ENCODE peak calls at places on chromosomes 12 and 14, in nine cellular contexts. W, S, X, Z, L, R, O, U and D are unnamed samples.
A peak's percentile ranks its signal among the peaks of the same experiment; 100 is the strongest.

GRCh38 chr12:67269632-67270578 is 747 bp downstream of the CAND1 start:
- DNase-seq in W (peak; percentile 77), S (peak; percentile 39), X (peak; percentile 29), Z (no peak), L (peak; percentile 23), R (peak; percentile 44), O (peak; percentile 82), U (peak; percentile 19), D (peak; percentile 26)

GRCh38 chr12:12985817-12986408 is 14.2 kb downstream of the HEBP1 start:
- DNase-seq in W (peak; percentile 51), S (peak; percentile 15), X (no peak), Z (peak; percentile 37), L (no peak), R (peak; percentile 14), O (no peak), U (no peak), D (peak; percentile 22)

GRCh38 chr14:72433511-72433910 is 460.4 kb downstream of the DPF3 start:
- DNase-seq in W (no peak), S (peak; percentile 61), X (no peak), Z (peak; percentile 49), L (peak; percentile 44), R (no peak), O (no peak), U (no peak), D (peak; percentile 15)

GRCh38 chr14:80233489-80233888 is 22.2 kb upstream of the DIO2 start:
- DNase-seq in W (no peak), S (no peak), X (no peak), Z (no peak), L (no peak), R (no peak), O (no peak), U (no peak), D (no peak)

GRCh38 chr12:3578557-3578956 is 87.6 kb downstream of the PRMT8 start:
- DNase-seq in W (no peak), S (no peak), X (no peak), Z (no peak), L (no peak), R (no peak), O (no peak), U (no peak), D (no peak)

GRCh38 chr12:125104978-125105377 is 39.7 kb downstream of the AACS start:
- DNase-seq in W (no peak), S (no peak), X (no peak), Z (no peak), L (no peak), R (no peak), O (no peak), U (no peak), D (no peak)

GRCh38 chr14:96053600-96054381 is 14.6 kb downstream of the C14orf132 start:
- DNase-seq in W (no peak), S (peak; percentile 100), X (no peak), Z (peak; percentile 98), L (peak; percentile 100), R (no peak), O (peak; percentile 50), U (no peak), D (peak; percentile 47)

GRCh38 chr14:35895256-35895655 is 69.1 kb downstream of the BRMS1L start:
- DNase-seq in W (no peak), S (no peak), X (no peak), Z (no peak), L (no peak), R (no peak), O (no peak), U (no peak), D (no peak)

GRCh38 chr12:52210186-52210924 is 18.5 kb upstream of the KRT80 start:
- DNase-seq in W (peak; percentile 14), S (peak; percentile 82), X (no peak), Z (no peak), L (peak; percentile 81), R (no peak), O (no peak), U (no peak), D (peak; percentile 97)

GRCh38 chr12:2156333-2156732 is 103.5 kb downstream of the CACNA1C start:
- DNase-seq in W (no peak), S (peak; percentile 85), X (no peak), Z (no peak), L (peak; percentile 84), R (no peak), O (no peak), U (no peak), D (no peak)

GRCh38 chr12:127381043-127381668 is 885.8 kb upstream of the TMEM132C start:
- DNase-seq in W (peak; percentile 94), S (peak; percentile 34), X (peak; percentile 16), Z (no peak), L (peak; percentile 4), R (peak; percentile 5), O (peak; percentile 73), U (no peak), D (no peak)

GRCh38 chr14:101071493-101071891 is 168.0 kb upstream of the RTL1 start:
- DNase-seq in W (no peak), S (no peak), X (no peak), Z (no peak), L (no peak), R (no peak), O (no peak), U (no peak), D (no peak)

GRCh38 chr14:77022219-77022852 is 6.2 kb downstream of the IRF2BPL start:
- DNase-seq in W (no peak), S (no peak), X (no peak), Z (no peak), L (no peak), R (no peak), O (no peak), U (no peak), D (no peak)

GRCh38 chr12:120364487-120364886 is 4.5 kb downstream of the MSI1 start:
- DNase-seq in W (no peak), S (no peak), X (no peak), Z (no peak), L (no peak), R (no peak), O (no peak), U (no peak), D (no peak)

GRCh38 chr12:120362516-120363273 is 6.3 kb downstream of the MSI1 start:
- DNase-seq in W (peak; percentile 43), S (no peak), X (no peak), Z (no peak), L (no peak), R (no peak), O (no peak), U (no peak), D (no peak)

GRCh38 chr12:120359159-120359527 is 9.8 kb downstream of the MSI1 start:
- DNase-seq in W (no peak), S (no peak), X (no peak), Z (no peak), L (no peak), R (no peak), O (no peak), U (no peak), D (no peak)

GRCh38 chr12:120363274-120363855 is 5.6 kb downstream of the MSI1 start:
- DNase-seq in W (peak; percentile 30), S (no peak), X (no peak), Z (no peak), L (no peak), R (no peak), O (no peak), U (no peak), D (no peak)

DNA sequence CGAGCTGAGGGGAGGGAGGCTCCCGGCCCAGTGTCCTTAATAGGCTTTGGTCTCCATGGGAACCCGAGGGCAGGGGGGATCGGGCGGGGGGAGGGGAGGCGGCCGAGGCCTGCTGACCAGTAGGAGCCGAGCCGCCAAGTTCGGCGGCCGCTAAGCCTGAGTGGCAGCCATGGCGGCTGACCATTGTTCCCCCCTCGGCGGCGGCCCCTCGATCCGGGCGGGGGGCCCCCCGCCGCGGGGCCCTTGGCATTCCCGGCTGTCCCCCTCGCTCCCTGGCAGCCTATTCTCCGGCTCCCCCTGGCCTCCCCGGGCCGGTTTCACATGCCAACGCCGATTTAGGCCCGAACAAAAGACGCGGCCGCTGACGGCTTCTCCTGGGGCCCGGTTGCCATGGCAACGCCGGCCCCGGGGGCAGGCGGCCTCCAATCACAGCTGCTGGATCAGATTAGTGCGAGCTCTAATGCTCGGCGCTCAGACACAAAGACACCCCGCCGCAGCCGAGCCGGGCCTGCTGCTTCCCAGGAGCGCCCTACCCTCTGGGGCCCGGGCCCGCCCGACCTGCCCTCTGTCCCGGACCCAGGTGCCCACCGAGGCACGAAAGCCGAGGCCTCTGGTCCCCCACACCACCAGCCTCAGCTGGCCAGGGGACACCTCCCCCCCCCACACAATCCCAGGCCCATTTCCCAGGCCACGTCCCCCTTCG is 7.3 kb downstream of the MSI1 start:
- DNase-seq in W (peak; percentile 100), S (peak; percentile 85), X (peak; percentile 48), Z (peak; percentile 67), L (peak; percentile 71), R (no peak), O (peak; percentile 89), U (no peak), D (peak; percentile 17)
- H3K4me3 ChIP-seq in W (peak overlapping the region; percentile 49), S (peak overlapping the region; percentile 44), X (peak overlapping the region; percentile 59), Z (peak overlapping the region; percentile 45), L (peak overlapping the region; percentile 45), R (no peak overlapping the region), O (peak overlapping the region; percentile 51), U (no peak overlapping the region), D (peak overlapping the region; percentile 8)

GRCh38 chr12:38201461-38202276 is 114.9 kb upstream of the ALG10B start:
- DNase-seq in W (peak; percentile 5), S (no peak), X (no peak), Z (no peak), L (no peak), R (no peak), O (no peak), U (no peak), D (no peak)
- H3K4me3 ChIP-seq in W (no peak overlapping the region), S (no peak overlapping the region), X (no peak overlapping the region), Z (no peak overlapping the region), L (no peak overlapping the region), R (no peak overlapping the region), O (no peak overlapping the region), U (no peak overlapping the region), D (no peak overlapping the region)

DNA sequence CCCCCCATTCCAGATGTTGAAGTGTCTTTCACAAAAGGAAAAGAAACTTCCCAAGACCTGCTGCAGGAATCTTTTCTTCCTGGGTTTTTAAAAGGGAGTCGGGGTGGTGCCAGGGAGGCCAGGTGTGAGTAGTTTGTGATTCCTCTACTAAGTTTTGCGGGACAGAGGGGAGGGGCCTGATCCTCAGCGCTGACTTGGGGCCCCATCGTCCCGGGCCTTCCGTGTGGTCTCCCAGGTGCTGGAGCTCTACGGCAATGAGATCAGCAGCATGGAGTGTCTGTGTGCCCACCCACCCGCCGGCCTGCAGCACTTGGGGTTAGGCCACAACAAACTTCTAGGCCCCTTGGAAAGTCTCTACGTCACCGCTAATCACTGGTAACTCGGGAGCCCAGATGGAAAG is 4.5 kb downstream of the LRRC43 start:
- DNase-seq in W (peak; percentile 68), S (no peak), X (no peak), Z (no peak), L (no peak), R (no peak), O (no peak), U (no peak), D (no peak)
- H3K4me3 ChIP-seq in W (no peak overlapping the region), S (no peak overlapping the region), X (no peak overlapping the region), Z (no peak overlapping the region), L (no peak overlapping the region), R (no peak overlapping the region), O (no peak overlapping the region), U (no peak overlapping the region), D (no peak overlapping the region)

GRCh38 chr14:52220924-52221802 is 46.3 kb upstream of the PTGDR start:
- DNase-seq in W (no peak), S (no peak), X (no peak), Z (no peak), L (no peak), R (no peak), O (no peak), U (no peak), D (no peak)
- H3K4me3 ChIP-seq in W (no peak overlapping the region), S (no peak overlapping the region), X (peak overlapping the region; percentile 50), Z (no peak overlapping the region), L (no peak overlapping the region), R (no peak overlapping the region), O (peak overlapping the region; percentile 48), U (peak overlapping the region; percentile 53), D (no peak overlapping the region)

GRCh38 chr12:70260610-70261009 is 17.4 kb downstream of the CNOT2 start:
- DNase-seq in W (no peak), S (no peak), X (no peak), Z (no peak), L (no peak), R (no peak), O (no peak), U (no peak), D (no peak)
- H3K4me3 ChIP-seq in W (no peak overlapping the region), S (no peak overlapping the region), X (no peak overlapping the region), Z (no peak overlapping the region), L (no peak overlapping the region), R (no peak overlapping the region), O (no peak overlapping the region), U (no peak overlapping the region), D (no peak overlapping the region)